ENCODE peak calls at places on chromosomes 13 and 19, in eight cellular contexts. Z is T-helper 17 cell; B is T follicular helper cell; R is amniotic stem cell; J is Calu3; L is cardiac muscle cell; P is activated CD8-positive, alpha-beta T cell treated with anti-CD3 and anti-CD28 coated beads for 36 hours; C is endothelial cell. E is an unnamed sample.

GRCh38 chr19:10290439-10290875 is 705 bp downstream of the ICAM5 start:
- DNase-seq in Z (no peak), B (no peak), R (no peak), J (no peak), L (peak), P (peak), C (no peak), E (no peak)

GRCh38 chr19:17205237-17206140 is 9.7 kb upstream of the USE1 start:
- DNase-seq in Z (peak), B (peak), R (peak), J (peak), L (peak), P (peak), C (peak), E (no peak)

GRCh38 chr19:5434970-5435641 is 20.1 kb upstream of the ZNRF4 start:
- DNase-seq in Z (no peak), B (no peak), R (peak), J (no peak), L (no peak), P (peak), C (no peak), E (peak)

GRCh38 chr13:99310382-99311031 is 3.3 kb upstream of the GPR183 start:
- DNase-seq in Z (no peak), B (no peak), R (peak), J (no peak), L (no peak), P (no peak), C (no peak), E (no peak)

GRCh38 chr13:45180303-45180702 is 20.5 kb downstream of the KCTD4 start:
- DNase-seq in Z (no peak), B (no peak), R (no peak), J (no peak), L (no peak), P (no peak), C (no peak), E (no peak)

GRCh38 chr13:73299787-73300186 is 241.0 kb downstream of the KLF5 start:
- DNase-seq in Z (no peak), B (no peak), R (no peak), J (no peak), L (no peak), P (no peak), C (no peak), E (no peak)

GRCh38 chr13:49561064-49561410 is 24.3 kb downstream of the RCBTB1 start:
- DNase-seq in Z (no peak), B (no peak), R (no peak), J (no peak), L (peak), P (no peak), C (no peak), E (no peak)

GRCh38 chr19:33302175-33302973 is at the start of gene CEBPA:
- DNase-seq in Z (peak), B (peak), R (peak), J (peak), L (peak), P (peak), C (peak), E (peak)

GRCh38 chr19:4007836-4008539 is 452 bp downstream of the PIAS4 start:
- DNase-seq in Z (no peak), B (no peak), R (no peak), J (no peak), L (peak), P (peak), C (no peak), E (no peak)

GRCh38 chr13:33968520-33969507 is 150.9 kb downstream of the RFC3 start:
- DNase-seq in Z (no peak), B (no peak), R (no peak), J (no peak), L (no peak), P (no peak), C (no peak), E (no peak)

E was measured in H54.